ENCODE peak calls at places on chromosomes 5 and 9, in nine cellular contexts. U, Y, S, O, J, K, T, C and E are unnamed samples.

GRCh38 chr9:135648494-135649410 is 9.4 kb upstream of the GLT6D1 start:
- DNase-seq in O (peak; percentile 60), Y (no peak), C (no peak), U (no peak), K (no peak), T (no peak), J (no peak), S (no peak), E (no peak)

GRCh38 chr5:10460252-10460906 is 18.7 kb downstream of the ROPN1L start:
- DNase-seq in U (peak; percentile 44), O (no peak), Y (peak; percentile 32), K (no peak), J (peak; percentile 70), C (peak; percentile 35), T (no peak), S (no peak), E (peak; percentile 95)

GRCh38 chr9:130305381-130305780 is 39.8 kb downstream of the HMCN2 start:
- DNase-seq in Y (peak; percentile 29), T (no peak), K (no peak), O (no peak), U (no peak), S (no peak), C (peak; percentile 58), J (no peak), E (peak; percentile 37)

GRCh38 chr9:31030741-31031202 is 1353.7 kb upstream of the ACO1 start:
- DNase-seq in T (no peak), Y (peak; percentile 23), J (no peak), S (no peak), K (no peak), U (no peak), O (peak; percentile 69), C (no peak), E (peak; percentile 8)

GRCh38 chr5:39194466-39195136 is 24.8 kb downstream of the FYB1 start:
- DNase-seq in O (no peak), U (no peak), C (no peak), J (no peak), S (no peak), T (no peak), K (no peak), Y (peak; percentile 96), E (peak; percentile 14)

GRCh38 chr5:165497707-165498106 is 1992.3 kb downstream of the MAT2B start:
- DNase-seq in T (no peak), Y (peak; percentile 11), U (no peak), C (no peak), K (no peak), S (no peak), O (peak; percentile 46), J (no peak), E (peak; percentile 4)

GRCh38 chr9:137045294-137046093 is 483 bp downstream of the NPDC1 start:
- DNase-seq in T (no peak), S (no peak), C (no peak), Y (peak; percentile 80), U (no peak), K (no peak), J (no peak), O (peak; percentile 76), E (peak; percentile 52)

GRCh38 chr9:86854898-86855523 is 92.3 kb downstream of the GAS1 start:
- DNase-seq in Y (peak; percentile 82), C (no peak), T (no peak), S (no peak), J (no peak), U (no peak), O (peak; percentile 94), K (no peak), E (peak; percentile 87)

GRCh38 chr9:122816163-122816867 is 12.1 kb downstream of the PDCL start:
- DNase-seq in T (peak; percentile 59), J (no peak), O (no peak), S (no peak), K (no peak), Y (no peak), C (peak; percentile 63), U (peak; percentile 42), E (no peak)

GRCh38 chr5:80834710-80835109 is 125.5 kb upstream of the RASGRF2 start:
- DNase-seq in C (no peak), U (no peak), Y (no peak), J (no peak), O (no peak), S (no peak), T (no peak), K (no peak), E (no peak)

GRCh38 chr5:150895431-150896428 is 9.1 kb downstream of the ZNF300 start:
- DNase-seq in J (no peak), Y (peak; percentile 2), S (no peak), T (no peak), K (no peak), U (no peak), O (no peak), C (no peak), E (no peak)

GRCh38 chr5:150905312-150905683 is 518 bp upstream of the ZNF300 start:
- DNase-seq in T (no peak), O (no peak), Y (no peak), K (no peak), J (no peak), C (no peak), U (no peak), S (no peak), E (no peak)

GRCh38 chr5:150904479-150905311 is at the start of gene ZNF300:
- DNase-seq in C (peak; percentile 75), Y (peak; percentile 96), T (peak; percentile 54), K (peak; percentile 5), J (peak; percentile 79), U (peak; percentile 89), S (peak; percentile 10), O (peak; percentile 91), E (no peak)

DNA sequence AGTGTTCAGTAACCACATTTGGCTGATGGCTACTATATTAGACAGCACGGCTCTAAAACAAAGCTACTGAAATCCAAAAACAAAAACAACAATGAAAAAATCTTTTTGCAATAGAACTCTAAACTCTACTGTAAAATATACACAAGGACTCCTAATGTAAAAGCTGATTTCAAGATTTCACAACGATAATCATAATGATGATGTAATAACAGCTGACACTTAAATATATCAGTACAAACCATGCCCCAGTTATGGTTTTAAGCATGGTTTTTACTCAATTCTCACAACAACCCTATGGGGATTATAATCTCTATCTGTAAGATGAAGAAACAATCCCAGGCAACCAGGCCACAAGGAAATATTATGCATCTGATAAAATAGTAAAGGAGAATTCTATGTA is 3.3 kb downstream of the ZNF300 start:
- DNase-seq in Y (no peak), T (no peak), C (no peak), K (no peak), O (no peak), U (no peak), J (no peak), S (no peak), E (no peak)
- H3K9me3 ChIP-seq in Y (no peaks in the 10 kb centered on the region), T (peaks cover 26% of the 10 kb centered on the region), C (peaks cover 36% of the 10 kb centered on the region), K (peaks cover 6% of the 10 kb centered on the region), O (peaks cover 50% of the 10 kb centered on the region), U (peaks cover 14% of the 10 kb centered on the region), J (peaks cover 95% of the 10 kb centered on the region), S (peaks cover 82% of the 10 kb centered on the region), E (peaks cover 39% of the 10 kb centered on the region)

GRCh38 chr5:18091758-18092157 is 457.5 kb downstream of the TAF11L14 start:
- DNase-seq in O (no peak), U (no peak), T (no peak), C (no peak), K (no peak), Y (no peak), S (no peak), J (no peak), E (no peak)

GRCh38 chr5:18090177-18090576 is 455.9 kb downstream of the TAF11L14 start:
- DNase-seq in C (no peak), O (no peak), U (no peak), K (no peak), J (no peak), Y (no peak), T (no peak), S (no peak), E (no peak)

DNA sequence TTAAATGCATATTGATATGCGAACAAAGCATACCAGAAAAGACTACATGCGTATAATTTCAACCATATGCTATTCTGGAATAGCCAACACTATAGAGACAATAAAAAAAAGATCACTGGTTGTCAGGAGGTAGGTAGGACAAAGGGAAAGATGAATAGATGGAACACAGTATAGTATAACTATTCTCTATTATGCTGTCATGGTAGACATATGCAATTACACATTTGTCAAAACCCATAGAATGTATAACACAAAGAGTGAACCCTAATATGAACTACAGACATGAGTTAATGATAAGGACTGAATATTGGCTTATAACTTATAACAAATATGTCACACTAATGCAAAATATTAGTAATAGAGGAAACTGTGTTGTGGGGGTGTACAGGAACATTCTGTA is 460.8 kb downstream of the TAF11L14 start:
- DNase-seq in U (no peak), C (no peak), T (no peak), S (no peak), J (no peak), K (no peak), O (no peak), Y (no peak), E (no peak)
- H3K9me3 ChIP-seq in U (no peaks in the 10 kb centered on the region), C (no peaks in the 10 kb centered on the region), T (no peaks in the 10 kb centered on the region), S (no peaks in the 10 kb centered on the region), J (no peaks in the 10 kb centered on the region), K (no peaks in the 10 kb centered on the region), O (no peaks in the 10 kb centered on the region), Y (no peaks in the 10 kb centered on the region), E (no peaks in the 10 kb centered on the region)

GRCh38 chr9:95644377-95644776 is 127.6 kb upstream of the PTCH1 start:
- DNase-seq in Y (peak; percentile 40), K (no peak), T (no peak), J (no peak), S (no peak), O (no peak), C (no peak), U (no peak), E (peak; percentile 90)

GRCh38 chr9:95645992-95646391 is 129.2 kb upstream of the PTCH1 start:
- DNase-seq in C (no peak), T (no peak), S (no peak), U (no peak), K (no peak), J (no peak), Y (peak; percentile 10), O (no peak), E (peak; percentile 48)

GRCh38 chr9:95645579-95645978 is 128.8 kb upstream of the PTCH1 start:
- DNase-seq in J (no peak), U (no peak), Y (no peak), O (no peak), C (no peak), T (no peak), S (no peak), K (no peak), E (no peak)

GRCh38 chr9:95642189-95642588 is 125.4 kb upstream of the PTCH1 start:
- DNase-seq in U (no peak), O (no peak), K (no peak), J (no peak), T (no peak), C (no peak), Y (no peak), S (no peak), E (no peak)

DNA sequence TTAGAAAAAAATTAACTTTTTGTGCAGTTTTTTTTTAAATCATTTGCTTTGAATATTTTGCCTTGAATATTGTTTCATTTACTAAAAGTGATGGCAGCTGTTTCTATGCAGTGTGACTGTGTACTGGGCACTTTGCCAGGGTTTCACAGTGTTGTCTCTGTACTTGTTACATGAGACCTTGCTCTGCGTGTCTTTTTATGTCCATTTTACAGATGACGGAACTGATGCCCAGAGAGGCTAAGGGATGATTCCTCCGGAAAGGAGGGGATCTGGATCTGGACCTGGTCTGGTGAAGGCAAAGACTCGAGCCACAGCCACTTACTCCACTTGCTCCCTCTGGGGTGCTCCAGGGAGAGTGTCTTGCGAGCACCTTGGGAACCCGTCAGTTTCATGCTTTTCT is 124.8 kb upstream of the PTCH1 start:
- DNase-seq in U (no peak), C (no peak), T (no peak), S (no peak), J (no peak), K (no peak), O (no peak), Y (peak; percentile 10), E (no peak)
- H3K9me3 ChIP-seq in U (no peaks in the 10 kb centered on the region), C (no peaks in the 10 kb centered on the region), T (no peaks in the 10 kb centered on the region), S (no peaks in the 10 kb centered on the region), J (peaks cover 5% of the 10 kb centered on the region), K (no peaks in the 10 kb centered on the region), O (no peaks in the 10 kb centered on the region), Y (no peaks in the 10 kb centered on the region), E (no peaks in the 10 kb centered on the region)

GRCh38 chr5:179198865-179199645 is 138.9 kb downstream of the ZNF354C start:
- DNase-seq in J (no peak), Y (no peak), K (no peak), S (no peak), C (no peak), O (no peak), T (no peak), U (no peak), E (peak; percentile 1)
- H3K9me3 ChIP-seq in J (no peaks in the 10 kb centered on the region), Y (no peaks in the 10 kb centered on the region), K (no peaks in the 10 kb centered on the region), S (no peaks in the 10 kb centered on the region), C (no peaks in the 10 kb centered on the region), O (no peaks in the 10 kb centered on the region), T (no peaks in the 10 kb centered on the region), U (no peaks in the 10 kb centered on the region), E (no peaks in the 10 kb centered on the region)